ENCODE peak calls at places on chromosomes 5 and 9, in eight cellular contexts. F is RPMI8226, P is GM13977, W is glutamatergic neuron, Z is NCI-H460, I is neural progenitor cell, O is cerebellum, J is WERI-Rb-1. V is an unnamed sample.

GRCh38 chr5:110159202-110159601 is 469.5 kb downstream of the MAN2A1 start:
- DNase-seq in F (no peak), P (no peak), W (no peak), Z (peak; percentile 16), I (no peak), O (no peak), J (no peak), V (no peak)

GRCh38 chr5:84382363-84383295 is 2.1 kb downstream of the EDIL3 start:
- DNase-seq in F (peak; percentile 28), P (no peak), W (peak; percentile 83), Z (peak; percentile 41), I (peak; percentile 82), O (peak; percentile 55), J (peak; percentile 64), V (no peak)

GRCh38 chr5:172102913-172103629 is 85.0 kb downstream of the STK10 start:
- DNase-seq in F (no peak), P (no peak), W (peak; percentile 78), Z (peak; percentile 57), I (peak; percentile 50), O (peak; percentile 83), J (peak; percentile 57), V (no peak)

GRCh38 chr5:6659941-6660684 is 26.9 kb downstream of the SRD5A1 start:
- DNase-seq in F (no peak), P (peak; percentile 70), W (no peak), Z (no peak), I (no peak), O (no peak), J (no peak), V (peak; percentile 42)

GRCh38 chr5:56440871-56441740 is 208.0 kb upstream of the ANKRD55 start:
- DNase-seq in F (no peak), P (no peak), W (no peak), Z (peak; percentile 81), I (no peak), O (no peak), J (no peak), V (no peak)

GRCh38 chr5:53114988-53115387 is 5.4 kb upstream of the MOCS2 start:
- DNase-seq in F (no peak), P (no peak), W (no peak), Z (no peak), I (no peak), O (no peak), J (no peak), V (no peak)

GRCh38 chr5:148659641-148660345 is 5.5 kb upstream of the HTR4 start:
- DNase-seq in F (no peak), P (no peak), W (no peak), Z (no peak), I (no peak), O (no peak), J (no peak), V (no peak)

GRCh38 chr5:1069720-1070088 is 42.2 kb downstream of the SLC12A7 start:
- DNase-seq in F (no peak), P (no peak), W (no peak), Z (no peak), I (no peak), O (no peak), J (no peak), V (no peak)

GRCh38 chr5:40165789-40166728 is 513.7 kb upstream of the PTGER4 start:
- DNase-seq in F (no peak), P (no peak), W (no peak), Z (peak; percentile 9), I (peak; percentile 3), O (no peak), J (no peak), V (no peak)

GRCh38 chr5:112846556-112846955 is 14.5 kb upstream of the SRP19 start:
- DNase-seq in F (no peak), P (no peak), W (no peak), Z (no peak), I (no peak), O (no peak), J (no peak), V (no peak)

GRCh38 chr9:114259800-114260523 is 62.9 kb upstream of the ORM1 start:
- DNase-seq in F (no peak), P (no peak), W (no peak), Z (no peak), I (peak; percentile 15), O (peak; percentile 89), J (peak; percentile 71), V (no peak)

GRCh38 chr5:172641359-172642045 is 439 bp downstream of the NEURL1B start:
- DNase-seq in F (no peak), P (peak; percentile 62), W (peak; percentile 71), Z (no peak), I (peak; percentile 68), O (no peak), J (peak; percentile 58), V (no peak)

GRCh38 chr9:16207161-16207560 is 654.3 kb downstream of the CCDC171 start:
- DNase-seq in F (peak; percentile 75), P (peak; percentile 28), W (peak; percentile 53), Z (no peak), I (peak; percentile 31), O (no peak), J (no peak), V (no peak)

GRCh38 chr9:114097613-114098020 is 1.5 kb downstream of the KIF12 start:
- DNase-seq in F (no peak), P (no peak), W (no peak), Z (no peak), I (peak; percentile 32), O (no peak), J (no peak), V (no peak)

GRCh38 chr5:146409081-146409671 is 38.0 kb upstream of the TCERG1 start:
- DNase-seq in F (no peak), P (no peak), W (no peak), Z (no peak), I (peak; percentile 24), O (no peak), J (no peak), V (no peak)

GRCh38 chr9:98095401-98095800 is 23.6 kb downstream of the TRIM14 start:
- DNase-seq in F (no peak), P (no peak), W (no peak), Z (no peak), I (no peak), O (no peak), J (no peak), V (no peak)

GRCh38 chr5:146510528-146510927 is 5.5 kb downstream of the GPR151 start:
- DNase-seq in F (no peak), P (no peak), W (no peak), Z (no peak), I (no peak), O (no peak), J (no peak), V (no peak)

GRCh38 chr5:149362541-149362940 is 4.7 kb downstream of the PCYOX1L start:
- DNase-seq in F (no peak), P (no peak), W (no peak), Z (no peak), I (no peak), O (no peak), J (no peak), V (no peak)

V was measured in GM12878.